ENCODE peak calls at places on chromosome 12, in eight cellular contexts. K is left ventricle myocardium inferior; E is cardiac fibroblast; G is kidney epithelial cell; D is right atrium auricular region; A is CD8-positive, alpha-beta T cell; R is AG10803; B is mammary epithelial cell. Z is an unnamed sample.

GRCh38 chr12:12376636-12377448 is 20.0 kb downstream of the BORCS5 start:
- DNase-seq in K (no peak), E (peak), G (peak), D (no peak), A (no peak), R (peak), B (peak), Z (peak)

GRCh38 chr12:94813314-94813713 is 163.0 kb upstream of the TMCC3 start:
- DNase-seq in K (no peak), E (no peak), G (no peak), D (no peak), A (no peak), R (no peak), B (no peak), Z (no peak)

GRCh38 chr12:26205946-26206345 is 10.6 kb downstream of the SSPN start:
- DNase-seq in K (no peak), E (no peak), G (no peak), D (no peak), A (no peak), R (no peak), B (no peak), Z (no peak)

GRCh38 chr12:46124848-46125619 is 134.7 kb upstream of the SCAF11 start:
- DNase-seq in K (no peak), E (peak), G (peak), D (no peak), A (peak), R (peak), B (peak), Z (peak)

GRCh38 chr12:30985814-30986452 is 59.4 kb downstream of the TSPAN11 start:
- DNase-seq in K (peak), E (peak), G (no peak), D (no peak), A (no peak), R (peak), B (peak), Z (no peak)

GRCh38 chr12:116222358-116222757 is 55.1 kb downstream of the MED13L start:
- DNase-seq in K (no peak), E (peak), G (peak), D (peak), A (no peak), R (peak), B (peak), Z (peak)

GRCh38 chr12:89529738-89530137 is 3.9 kb upstream of the POC1B start:
- DNase-seq in K (no peak), E (peak), G (no peak), D (no peak), A (no peak), R (peak), B (peak), Z (no peak)

GRCh38 chr12:4032906-4033628 is 159.9 kb upstream of the PARP11 start:
- DNase-seq in K (no peak), E (no peak), G (no peak), D (no peak), A (no peak), R (peak), B (peak), Z (no peak)

GRCh38 chr12:121390856-121391255 is 9.1 kb upstream of the RNF34 start:
- DNase-seq in K (no peak), E (no peak), G (no peak), D (no peak), A (no peak), R (no peak), B (peak), Z (no peak)

GRCh38 chr12:72330291-72330690 is 58.1 kb downstream of the TRHDE start:
- DNase-seq in K (no peak), E (no peak), G (peak), D (no peak), A (no peak), R (no peak), B (no peak), Z (no peak)

GRCh38 chr12:46900734-46901463 is 75.1 kb upstream of the SLC38A4 start:
- DNase-seq in K (no peak), E (no peak), G (no peak), D (no peak), A (no peak), R (no peak), B (no peak), Z (no peak)

GRCh38 chr12:15558915-15559528 is 230.2 kb downstream of the EPS8 start:
- DNase-seq in K (no peak), E (peak), G (no peak), D (no peak), A (no peak), R (peak), B (peak), Z (peak)

GRCh38 chr12:50353404-50353803 is 43.0 kb downstream of the FAM186A start:
- DNase-seq in K (no peak), E (no peak), G (no peak), D (no peak), A (no peak), R (no peak), B (no peak), Z (no peak)

GRCh38 chr12:96226801-96227348 is 32.7 kb downstream of the ELK3 start:
- DNase-seq in K (no peak), E (no peak), G (no peak), D (no peak), A (no peak), R (no peak), B (no peak), Z (no peak)

GRCh38 chr12:27969011-27969900 is 3.3 kb downstream of the PTHLH start:
- DNase-seq in K (peak), E (peak), G (no peak), D (no peak), A (no peak), R (no peak), B (no peak), Z (no peak)

GRCh38 chr12:124688356-124688992 is 121.1 kb upstream of the NCOR2 start:
- DNase-seq in K (no peak), E (no peak), G (no peak), D (no peak), A (no peak), R (no peak), B (no peak), Z (no peak)

GRCh38 chr12:58349161-58349560 is 407.8 kb downstream of the ATP23 start:
- DNase-seq in K (no peak), E (no peak), G (no peak), D (no peak), A (no peak), R (no peak), B (no peak), Z (no peak)

GRCh38 chr12:52191841-52192791 is at the start of gene KRT80:
- DNase-seq in K (peak), E (peak), G (peak), D (peak), A (no peak), R (peak), B (peak), Z (peak)

GRCh38 chr12:121740847-121741246 is 28.3 kb downstream of the TMEM120B start:
- DNase-seq in K (no peak), E (no peak), G (no peak), D (no peak), A (no peak), R (no peak), B (no peak), Z (no peak)

GRCh38 chr12:132408001-132408400 is 78.6 kb upstream of the GALNT9 start:
- DNase-seq in K (no peak), E (no peak), G (no peak), D (no peak), A (no peak), R (no peak), B (no peak), Z (no peak)

GRCh38 chr12:129901256-129901655 is 2.6 kb downstream of the TMEM132D start:
- DNase-seq in K (no peak), E (no peak), G (peak), D (no peak), A (no peak), R (peak), B (peak), Z (no peak)

GRCh38 chr12:29725587-29726320 is 58.0 kb downstream of the TMTC1 start:
- DNase-seq in K (peak), E (peak), G (no peak), D (peak), A (no peak), R (no peak), B (no peak), Z (no peak)

GRCh38 chr12:50914872-50915484 is 37.4 kb upstream of the HIGD1C start:
- DNase-seq in K (no peak), E (no peak), G (no peak), D (no peak), A (no peak), R (no peak), B (no peak), Z (no peak)

GRCh38 chr12:111405856-111406473 is at the start of gene SH2B3:
- DNase-seq in K (no peak), E (peak), G (no peak), D (no peak), A (no peak), R (peak), B (no peak), Z (no peak)

GRCh38 chr12:120713861-120714482 is 3.7 kb downstream of the UNC119B start:
- DNase-seq in K (no peak), E (peak), G (no peak), D (peak), A (peak), R (peak), B (peak), Z (peak)

GRCh38 chr12:46547421-46548340 is 175.1 kb upstream of the SLC38A2 start:
- DNase-seq in K (no peak), E (no peak), G (no peak), D (no peak), A (no peak), R (peak), B (peak), Z (no peak)

GRCh38 chr12:52063986-52064649 is 5.7 kb upstream of the ATG101 start:
- DNase-seq in K (peak), E (peak), G (no peak), D (peak), A (no peak), R (peak), B (no peak), Z (no peak)

GRCh38 chr12:32161040-32161439 is 54.4 kb downstream of the BICD1 start:
- DNase-seq in K (no peak), E (no peak), G (no peak), D (no peak), A (no peak), R (no peak), B (no peak), Z (no peak)

GRCh38 chr12:97968641-97969171 is 506.1 kb downstream of the RMST start:
- DNase-seq in K (no peak), E (no peak), G (no peak), D (no peak), A (no peak), R (no peak), B (no peak), Z (no peak)

GRCh38 chr12:46674818-46675217 is 151.0 kb downstream of the SLC38A4 start:
- DNase-seq in K (no peak), E (peak), G (no peak), D (no peak), A (no peak), R (no peak), B (peak), Z (no peak)

GRCh38 chr12:102960766-102961487 is 3.5 kb downstream of the ASCL1 start:
- DNase-seq in K (no peak), E (no peak), G (no peak), D (no peak), A (no peak), R (no peak), B (no peak), Z (no peak)

GRCh38 chr12:131006036-131006735 is 52.5 kb downstream of the ADGRD1 start:
- DNase-seq in K (no peak), E (no peak), G (no peak), D (no peak), A (no peak), R (no peak), B (no peak), Z (no peak)
- H3K4me3 ChIP-seq in K (no peak), E (no peak), G (no peak), D (no peak), A (no peak), R (no peak), B (no peak), Z (no peak)

GRCh38 chr12:56716933-56717880 is 7.9 kb downstream of the NACA start:
- DNase-seq in K (no peak), E (no peak), G (no peak), D (no peak), A (no peak), R (no peak), B (no peak), Z (no peak)

GRCh38 chr12:56718167-56718566 is 6.9 kb downstream of the NACA start:
- DNase-seq in K (no peak), E (no peak), G (no peak), D (no peak), A (no peak), R (no peak), B (no peak), Z (no peak)

GRCh38 chr12:56716458-56716857 is 8.6 kb downstream of the NACA start:
- DNase-seq in K (no peak), E (no peak), G (no peak), D (no peak), A (no peak), R (no peak), B (no peak), Z (no peak)

GRCh38 chr12:56714431-56714929 is 10.6 kb downstream of the NACA start:
- DNase-seq in K (no peak), E (no peak), G (no peak), D (no peak), A (no peak), R (no peak), B (no peak), Z (no peak)

GRCh38 chr12:56715798-56716197 is 9.3 kb downstream of the NACA start:
- DNase-seq in K (no peak), E (no peak), G (no peak), D (no peak), A (no peak), R (no peak), B (no peak), Z (no peak)
- H3K4me3 ChIP-seq in K (no peak), E (no peak), G (no peak), D (no peak), A (no peak), R (no peak), B (no peak), Z (no peak)

DNA sequence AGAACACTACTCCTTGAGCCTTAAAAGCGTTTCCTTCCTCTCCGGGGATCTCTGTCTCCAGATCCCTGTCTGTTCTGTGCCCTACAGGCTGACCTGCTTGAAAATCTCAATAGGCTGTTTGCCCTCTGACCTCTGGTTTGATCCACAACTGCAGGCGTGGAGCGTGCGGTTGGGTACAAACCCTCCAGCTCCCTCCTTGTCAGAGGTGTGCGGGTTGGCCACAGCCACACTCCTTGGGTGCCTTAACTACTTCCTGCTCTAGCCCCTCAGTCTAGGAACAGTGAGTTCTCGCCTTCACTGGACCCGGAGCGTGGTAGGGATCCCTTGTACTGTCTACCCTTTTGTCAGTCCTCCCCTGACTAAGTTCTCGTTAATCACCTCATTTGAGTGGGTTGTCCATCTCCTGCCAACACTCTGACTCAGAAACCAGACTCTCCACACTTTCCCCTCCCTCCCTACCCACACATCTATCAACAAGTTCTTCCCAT is 33.1 kb downstream of the CMKLR1 start:
- DNase-seq in K (no peak), E (peak), G (peak), D (no peak), A (no peak), R (peak), B (peak), Z (no peak)
- H3K4me3 ChIP-seq in K (peak), E (no peak), G (no peak), D (no peak), A (no peak), R (peak), B (peak), Z (no peak)

DNA sequence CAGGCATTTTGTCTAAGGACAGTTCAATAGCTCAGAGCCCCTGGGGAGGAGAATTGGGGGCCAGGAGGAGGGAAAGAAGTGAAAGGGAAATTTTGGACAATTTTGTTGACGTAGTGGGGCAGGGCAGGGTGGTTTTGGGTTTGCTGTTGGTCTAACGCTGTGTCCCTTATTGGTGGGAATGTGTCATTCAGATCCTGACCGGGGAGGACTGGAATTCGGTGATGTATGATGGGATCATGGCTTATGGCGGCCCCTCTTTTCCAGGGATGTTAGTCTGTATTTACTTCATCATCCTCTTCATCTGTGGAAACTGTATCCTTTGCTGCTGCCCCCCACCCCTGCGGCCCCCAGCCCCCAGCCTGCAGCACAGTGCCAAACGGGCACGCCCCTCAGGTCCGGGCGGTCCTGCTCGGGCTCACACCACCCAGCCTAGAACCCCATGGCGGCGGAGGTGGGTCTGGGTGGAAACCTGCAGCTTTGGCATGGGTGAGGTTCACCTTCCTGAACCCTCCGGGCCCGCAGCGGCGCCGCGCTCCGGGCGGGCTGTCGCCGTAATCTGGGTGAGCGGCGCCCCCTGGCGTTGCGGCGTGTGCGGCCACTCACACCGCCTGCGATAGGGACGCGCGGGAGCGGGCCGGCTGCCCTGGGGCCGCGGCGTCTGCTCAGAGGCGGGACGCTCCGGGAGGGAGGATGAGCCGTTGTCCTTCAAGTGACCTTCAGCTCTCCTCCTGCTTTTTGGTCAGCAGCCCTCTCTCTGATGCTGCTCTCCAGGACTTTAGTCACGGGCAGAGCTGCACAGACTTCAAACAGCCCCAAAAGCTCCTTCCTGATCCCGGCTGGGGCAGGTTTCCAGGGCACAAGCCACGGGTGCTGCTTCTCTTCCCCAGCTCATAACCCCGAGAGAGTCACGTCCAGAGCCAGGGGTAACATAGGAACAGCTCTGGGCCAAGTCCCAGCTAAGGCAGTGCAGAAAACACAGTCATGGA is 211.8 kb upstream of the FKBP4 start:
- DNase-seq in K (peak), E (peak), G (no peak), D (no peak), A (peak), R (peak), B (peak), Z (no peak)
- H3K4me3 ChIP-seq in K (peak), E (no peak), G (no peak), D (no peak), A (no peak), R (no peak), B (no peak), Z (peak)

GRCh38 chr12:100716658-100716948 is 78.0 kb upstream of the ANO4 start:
- DNase-seq in K (no peak), E (peak), G (no peak), D (no peak), A (no peak), R (no peak), B (no peak), Z (no peak)
- H3K4me3 ChIP-seq in K (peak), E (peak), G (peak), D (no peak), A (no peak), R (peak), B (peak), Z (peak)

Z was measured in AG04449.